ENCODE peak calls at places on chromosome 5, in seven cellular contexts. One of them, this sample, is unnamed.

GRCh38 chr5:147643142-147643541 is 133.3 kb upstream of the DPYSL3 start:
- DNase-seq in lower lobe of right lung: no peak
- DNase-seq in neural crest cell: no peak
- DNase-seq in sigmoid colon: no peak
- DNase-seq in endothelial cell of umbilical vein: no peak
- DNase-seq in fibroblast of pulmonary artery: no peak
- DNase-seq in mesothelial cell of epicardium: no peak
- DNase-seq in this sample: no peak

GRCh38 chr5:23930985-23931384 is 423.6 kb downstream of the PRDM9 start:
- DNase-seq in lower lobe of right lung: no peak
- DNase-seq in neural crest cell: no peak
- DNase-seq in sigmoid colon: no peak
- DNase-seq in endothelial cell of umbilical vein: no peak
- DNase-seq in fibroblast of pulmonary artery: no peak
- DNase-seq in mesothelial cell of epicardium: no peak
- DNase-seq in this sample: no peak

GRCh38 chr5:133828727-133829126 is 139.7 kb downstream of the C5orf15 start:
- DNase-seq in lower lobe of right lung: no peak
- DNase-seq in neural crest cell: no peak
- DNase-seq in sigmoid colon: no peak
- DNase-seq in endothelial cell of umbilical vein: no peak
- DNase-seq in fibroblast of pulmonary artery: no peak
- DNase-seq in mesothelial cell of epicardium: no peak
- DNase-seq in this sample: no peak

GRCh38 chr5:35313296-35313695 is 83.0 kb upstream of the PRLR start:
- DNase-seq in lower lobe of right lung: no peak
- DNase-seq in neural crest cell: no peak
- DNase-seq in sigmoid colon: no peak
- DNase-seq in endothelial cell of umbilical vein: no peak
- DNase-seq in fibroblast of pulmonary artery: peak; percentile 13
- DNase-seq in mesothelial cell of epicardium: no peak
- DNase-seq in this sample: no peak

GRCh38 chr5:118069452-118069851 is 918.9 kb downstream of the DTWD2 start:
- DNase-seq in lower lobe of right lung: no peak
- DNase-seq in neural crest cell: no peak
- DNase-seq in sigmoid colon: no peak
- DNase-seq in endothelial cell of umbilical vein: no peak
- DNase-seq in fibroblast of pulmonary artery: no peak
- DNase-seq in mesothelial cell of epicardium: no peak
- DNase-seq in this sample: no peak

GRCh38 chr5:149280124-149280523 is 8.5 kb downstream of the AFAP1L1 start:
- DNase-seq in lower lobe of right lung: no peak
- DNase-seq in neural crest cell: no peak
- DNase-seq in sigmoid colon: no peak
- DNase-seq in endothelial cell of umbilical vein: peak; percentile 10
- DNase-seq in fibroblast of pulmonary artery: no peak
- DNase-seq in mesothelial cell of epicardium: no peak
- DNase-seq in this sample: no peak

GRCh38 chr5:173557123-173557903 is 59.1 kb downstream of the BOD1 start:
- DNase-seq in lower lobe of right lung: no peak
- DNase-seq in neural crest cell: no peak
- DNase-seq in sigmoid colon: peak; percentile 49
- DNase-seq in endothelial cell of umbilical vein: no peak
- DNase-seq in fibroblast of pulmonary artery: no peak
- DNase-seq in mesothelial cell of epicardium: no peak
- DNase-seq in this sample: peak; percentile 97

GRCh38 chr5:38463634-38464521 is 92.6 kb downstream of the LIFR start:
- DNase-seq in lower lobe of right lung: no peak
- DNase-seq in neural crest cell: no peak
- DNase-seq in sigmoid colon: peak; percentile 74
- DNase-seq in endothelial cell of umbilical vein: peak; percentile 89
- DNase-seq in fibroblast of pulmonary artery: peak; percentile 84
- DNase-seq in mesothelial cell of epicardium: no peak
- DNase-seq in this sample: no peak

GRCh38 chr5:71778678-71779276 is 59.7 kb downstream of the CARTPT start:
- DNase-seq in lower lobe of right lung: no peak
- DNase-seq in neural crest cell: no peak
- DNase-seq in sigmoid colon: no peak
- DNase-seq in endothelial cell of umbilical vein: no peak
- DNase-seq in fibroblast of pulmonary artery: peak; percentile 36
- DNase-seq in mesothelial cell of epicardium: no peak
- DNase-seq in this sample: no peak

GRCh38 chr5:39629946-39630345 is 205.2 kb upstream of the DAB2 start:
- DNase-seq in lower lobe of right lung: no peak
- DNase-seq in neural crest cell: no peak
- DNase-seq in sigmoid colon: no peak
- DNase-seq in endothelial cell of umbilical vein: no peak
- DNase-seq in fibroblast of pulmonary artery: no peak
- DNase-seq in mesothelial cell of epicardium: no peak
- DNase-seq in this sample: no peak

GRCh38 chr5:179065703-179066102 is 5.5 kb downstream of the ZNF354C start:
- DNase-seq in lower lobe of right lung: no peak
- DNase-seq in neural crest cell: no peak
- DNase-seq in sigmoid colon: no peak
- DNase-seq in endothelial cell of umbilical vein: no peak
- DNase-seq in fibroblast of pulmonary artery: no peak
- DNase-seq in mesothelial cell of epicardium: no peak
- DNase-seq in this sample: no peak

GRCh38 chr5:3794611-3795010 is 199.0 kb downstream of the IRX1 start:
- DNase-seq in lower lobe of right lung: no peak
- DNase-seq in neural crest cell: no peak
- DNase-seq in sigmoid colon: no peak
- DNase-seq in endothelial cell of umbilical vein: no peak
- DNase-seq in fibroblast of pulmonary artery: no peak
- DNase-seq in mesothelial cell of epicardium: no peak
- DNase-seq in this sample: no peak

GRCh38 chr5:132239776-132240175 is 12.1 kb upstream of the P4HA2 start:
- DNase-seq in lower lobe of right lung: no peak
- DNase-seq in neural crest cell: no peak
- DNase-seq in sigmoid colon: peak; percentile 44
- DNase-seq in endothelial cell of umbilical vein: no peak
- DNase-seq in fibroblast of pulmonary artery: no peak
- DNase-seq in mesothelial cell of epicardium: no peak
- DNase-seq in this sample: peak; percentile 1

GRCh38 chr5:94057655-94058054 is 316.3 kb upstream of the POU5F2 start:
- DNase-seq in lower lobe of right lung: no peak
- DNase-seq in neural crest cell: no peak
- DNase-seq in sigmoid colon: no peak
- DNase-seq in endothelial cell of umbilical vein: no peak
- DNase-seq in fibroblast of pulmonary artery: no peak
- DNase-seq in mesothelial cell of epicardium: no peak
- DNase-seq in this sample: no peak

GRCh38 chr5:173781432-173781825 is 106.7 kb upstream of the CPEB4 start:
- DNase-seq in lower lobe of right lung: no peak
- DNase-seq in neural crest cell: no peak
- DNase-seq in sigmoid colon: no peak
- DNase-seq in endothelial cell of umbilical vein: no peak
- DNase-seq in fibroblast of pulmonary artery: peak; percentile 69
- DNase-seq in mesothelial cell of epicardium: no peak
- DNase-seq in this sample: no peak

GRCh38 chr5:42599106-42599505 is 157.5 kb upstream of the CCDC152 start:
- DNase-seq in lower lobe of right lung: no peak
- DNase-seq in neural crest cell: no peak
- DNase-seq in sigmoid colon: no peak
- DNase-seq in endothelial cell of umbilical vein: no peak
- DNase-seq in fibroblast of pulmonary artery: no peak
- DNase-seq in mesothelial cell of epicardium: no peak
- DNase-seq in this sample: no peak

GRCh38 chr5:98927988-98928801 is 612 bp downstream of the CHD1 start:
- DNase-seq in lower lobe of right lung: peak; percentile 73
- DNase-seq in neural crest cell: peak; percentile 51
- DNase-seq in sigmoid colon: peak; percentile 88
- DNase-seq in endothelial cell of umbilical vein: peak; percentile 65
- DNase-seq in fibroblast of pulmonary artery: peak; percentile 61
- DNase-seq in mesothelial cell of epicardium: peak; percentile 72
- DNase-seq in this sample: no peak

GRCh38 chr5:43007911-43008368 is 32.2 kb downstream of the ANXA2R start:
- DNase-seq in lower lobe of right lung: peak; percentile 85
- DNase-seq in neural crest cell: peak; percentile 64
- DNase-seq in sigmoid colon: peak; percentile 78
- DNase-seq in endothelial cell of umbilical vein: peak; percentile 88
- DNase-seq in fibroblast of pulmonary artery: peak; percentile 82
- DNase-seq in mesothelial cell of epicardium: peak; percentile 71
- DNase-seq in this sample: no peak

GRCh38 chr5:14593326-14594036 is 11.9 kb downstream of the OTULINL start:
- DNase-seq in lower lobe of right lung: no peak
- DNase-seq in neural crest cell: no peak
- DNase-seq in sigmoid colon: no peak
- DNase-seq in endothelial cell of umbilical vein: no peak
- DNase-seq in fibroblast of pulmonary artery: no peak
- DNase-seq in mesothelial cell of epicardium: no peak
- DNase-seq in this sample: no peak

GRCh38 chr5:7392401-7393024 is 3.4 kb upstream of the ADCY2 start:
- DNase-seq in lower lobe of right lung: no peak
- DNase-seq in neural crest cell: peak; percentile 41
- DNase-seq in sigmoid colon: no peak
- DNase-seq in endothelial cell of umbilical vein: no peak
- DNase-seq in fibroblast of pulmonary artery: peak; percentile 3
- DNase-seq in mesothelial cell of epicardium: no peak
- DNase-seq in this sample: no peak

GRCh38 chr5:119036101-119036762 is 34.7 kb upstream of the DMXL1 start:
- DNase-seq in lower lobe of right lung: no peak
- DNase-seq in neural crest cell: no peak
- DNase-seq in sigmoid colon: no peak
- DNase-seq in endothelial cell of umbilical vein: peak; percentile 11
- DNase-seq in fibroblast of pulmonary artery: peak; percentile 53
- DNase-seq in mesothelial cell of epicardium: no peak
- DNase-seq in this sample: no peak

GRCh38 chr5:122192883-122193496 is 63.6 kb downstream of the ZNF474 start:
- DNase-seq in lower lobe of right lung: no peak
- DNase-seq in neural crest cell: peak; percentile 38
- DNase-seq in sigmoid colon: no peak
- DNase-seq in endothelial cell of umbilical vein: peak; percentile 76
- DNase-seq in fibroblast of pulmonary artery: peak; percentile 81
- DNase-seq in mesothelial cell of epicardium: no peak
- DNase-seq in this sample: peak; percentile 15

GRCh38 chr5:111043712-111044506 is 27.6 kb upstream of the TSLP start:
- DNase-seq in lower lobe of right lung: no peak
- DNase-seq in neural crest cell: no peak
- DNase-seq in sigmoid colon: no peak
- DNase-seq in endothelial cell of umbilical vein: no peak
- DNase-seq in fibroblast of pulmonary artery: peak; percentile 14
- DNase-seq in mesothelial cell of epicardium: no peak
- DNase-seq in this sample: no peak

GRCh38 chr5:120464627-120465280 is 654 bp downstream of the PRR16 start:
- DNase-seq in lower lobe of right lung: no peak
- DNase-seq in neural crest cell: peak; percentile 9
- DNase-seq in sigmoid colon: peak; percentile 75
- DNase-seq in endothelial cell of umbilical vein: peak; percentile 25
- DNase-seq in fibroblast of pulmonary artery: no peak
- DNase-seq in mesothelial cell of epicardium: peak; percentile 47
- DNase-seq in this sample: no peak

DNA sequence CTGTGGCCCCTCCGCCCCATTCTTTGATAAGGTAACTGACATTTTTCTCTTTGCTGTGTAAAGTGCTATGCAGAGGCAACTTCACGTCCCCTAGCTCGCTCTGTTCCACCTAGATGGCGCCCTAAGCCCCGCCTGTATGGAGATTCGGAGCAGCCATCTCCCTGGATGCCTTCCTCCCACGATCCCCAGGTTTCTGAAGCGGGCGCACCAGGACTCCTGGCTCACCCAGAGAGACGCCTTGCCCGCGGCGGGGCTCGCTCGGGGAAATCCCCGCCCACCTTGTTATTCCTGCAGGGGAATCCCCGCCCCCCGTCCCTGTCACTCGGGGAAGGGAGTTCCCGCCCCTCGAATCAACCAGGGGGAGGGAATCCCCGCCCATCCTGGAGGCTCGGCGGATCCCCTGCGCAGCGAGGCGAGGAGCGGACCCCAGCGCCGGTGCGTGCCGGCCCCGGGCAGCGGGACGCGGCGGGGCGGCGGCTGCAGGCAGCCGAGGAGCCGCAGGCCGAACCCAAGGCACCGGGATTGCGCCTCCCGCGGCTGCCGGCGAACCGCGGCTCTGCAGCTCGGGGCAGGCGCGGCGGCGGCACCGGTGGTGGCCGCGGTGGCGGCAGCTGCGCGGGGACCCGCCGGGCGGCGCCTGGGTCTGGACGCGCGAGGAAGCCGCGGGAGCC is at the start of gene PDZD2:
- DNase-seq in lower lobe of right lung: peak; percentile 72
- DNase-seq in neural crest cell: peak; percentile 76
- DNase-seq in sigmoid colon: peak; percentile 84
- DNase-seq in endothelial cell of umbilical vein: peak; percentile 71
- DNase-seq in fibroblast of pulmonary artery: peak; percentile 49
- DNase-seq in mesothelial cell of epicardium: peak; percentile 90
- DNase-seq in this sample: peak; percentile 86
- TF ChIP-seq CTCF in lower lobe of right lung: peak; percentile 17
- TF ChIP-seq CTCF in neural crest cell: peak; percentile 57
- TF ChIP-seq CTCF in sigmoid colon: no peak
- TF ChIP-seq CTCF in endothelial cell of umbilical vein: peak; percentile 45
- TF ChIP-seq CTCF in fibroblast of pulmonary artery: peak; percentile 43
- TF ChIP-seq CTCF in mesothelial cell of epicardium: no peak
- TF ChIP-seq CTCF in this sample: peak; percentile 59

DNA sequence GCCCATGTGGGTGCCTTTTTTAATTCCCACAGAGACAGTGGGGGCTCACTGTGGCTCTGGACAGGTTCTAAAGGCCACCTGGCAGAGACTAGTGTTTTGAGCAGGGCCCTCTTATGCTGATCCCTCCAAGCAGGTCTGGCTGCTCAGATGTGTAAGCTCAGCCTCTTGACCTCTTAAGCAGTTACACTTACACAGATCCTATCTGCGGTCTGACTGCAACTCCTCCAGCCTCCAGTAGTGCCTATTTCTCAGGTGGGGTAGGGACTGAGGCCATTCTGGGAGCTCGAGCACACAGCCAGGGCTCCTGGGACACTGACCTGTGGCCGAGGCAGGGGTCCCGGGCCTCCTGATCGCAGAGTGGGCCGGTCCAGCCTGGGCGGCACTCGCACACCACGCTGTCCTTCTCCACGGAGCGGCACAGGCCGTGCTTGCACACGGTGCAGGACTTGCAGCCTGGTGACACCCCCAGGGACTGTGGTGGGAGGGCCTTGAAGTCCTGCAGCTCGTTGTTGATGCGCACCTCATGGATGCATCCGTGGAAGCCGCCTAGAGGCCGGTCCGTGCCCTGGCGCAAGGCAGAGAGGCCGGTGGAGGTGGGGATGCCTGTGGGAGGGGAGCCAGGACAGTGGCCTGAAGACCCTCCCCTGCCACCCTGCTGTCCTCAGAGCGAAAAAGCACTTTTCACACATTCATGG is 91.9 kb upstream of the PANK3 start:
- DNase-seq in lower lobe of right lung: no peak
- DNase-seq in neural crest cell: no peak
- DNase-seq in sigmoid colon: no peak
- DNase-seq in endothelial cell of umbilical vein: no peak
- DNase-seq in fibroblast of pulmonary artery: no peak
- DNase-seq in mesothelial cell of epicardium: no peak
- DNase-seq in this sample: no peak
- TF ChIP-seq CTCF in lower lobe of right lung: no peak
- TF ChIP-seq CTCF in neural crest cell: no peak
- TF ChIP-seq CTCF in sigmoid colon: no peak
- TF ChIP-seq CTCF in endothelial cell of umbilical vein: no peak
- TF ChIP-seq CTCF in fibroblast of pulmonary artery: no peak
- TF ChIP-seq CTCF in mesothelial cell of epicardium: no peak
- TF ChIP-seq CTCF in this sample: no peak

GRCh38 chr5:24998641-24999040 is 353.9 kb upstream of the CDH10 start:
- DNase-seq in lower lobe of right lung: no peak
- DNase-seq in neural crest cell: no peak
- DNase-seq in sigmoid colon: no peak
- DNase-seq in endothelial cell of umbilical vein: no peak
- DNase-seq in fibroblast of pulmonary artery: no peak
- DNase-seq in mesothelial cell of epicardium: no peak
- DNase-seq in this sample: no peak
- TF ChIP-seq CTCF in lower lobe of right lung: no peak
- TF ChIP-seq CTCF in neural crest cell: no peak
- TF ChIP-seq CTCF in sigmoid colon: no peak
- TF ChIP-seq CTCF in endothelial cell of umbilical vein: no peak
- TF ChIP-seq CTCF in fibroblast of pulmonary artery: no peak
- TF ChIP-seq CTCF in mesothelial cell of epicardium: no peak
- TF ChIP-seq CTCF in this sample: no peak

GRCh38 chr5:172052454-172053236 is 46.2 kb upstream of the FBXW11 start:
- DNase-seq in lower lobe of right lung: no peak
- DNase-seq in neural crest cell: no peak
- DNase-seq in sigmoid colon: peak; percentile 83
- DNase-seq in endothelial cell of umbilical vein: peak; percentile 46
- DNase-seq in fibroblast of pulmonary artery: peak; percentile 92
- DNase-seq in mesothelial cell of epicardium: no peak
- DNase-seq in this sample: peak; percentile 39
- TF ChIP-seq CTCF in lower lobe of right lung: peak; percentile 10
- TF ChIP-seq CTCF in neural crest cell: no peak
- TF ChIP-seq CTCF in sigmoid colon: no peak
- TF ChIP-seq CTCF in endothelial cell of umbilical vein: no peak
- TF ChIP-seq CTCF in fibroblast of pulmonary artery: peak; percentile 67
- TF ChIP-seq CTCF in mesothelial cell of epicardium: no peak
- TF ChIP-seq CTCF in this sample: no peak